ENCODE peak calls at places on chromosomes 6 and 20, in four cellular contexts. X is lower leg skin, N is coronary artery, M is IMR-90. L is an unnamed sample.
A peak's percentile ranks its signal among the peaks of the same experiment; 100 is the strongest.

GRCh38 chr20:11901127-11901526 is 16.6 kb upstream of the BTBD3 start:
- DNase-seq in X (no peak), N (no peak), M (peak; percentile 90), L (no peak)

GRCh38 chr6:85494551-85495337 is 44.9 kb downstream of the NT5E start:
- DNase-seq in X (no peak), N (no peak), M (peak; percentile 66), L (no peak)

GRCh38 chr6:24274441-24275083 is 83.3 kb downstream of the DCDC2 start:
- DNase-seq in X (no peak), N (no peak), M (peak; percentile 23), L (no peak)

GRCh38 chr6:161038229-161039003 is 46.8 kb downstream of the MAP3K4 start:
- DNase-seq in X (no peak), N (no peak), M (peak; percentile 96), L (no peak)

GRCh38 chr20:16607364-16608264 is 34.4 kb upstream of the KIF16B start:
- DNase-seq in X (no peak), N (no peak), M (no peak), L (no peak)

GRCh38 chr20:32476684-32477593 is 108.2 kb downstream of the NOL4L start:
- DNase-seq in X (no peak), N (no peak), M (no peak), L (no peak)

GRCh38 chr6:144797881-144798589 is 512.9 kb downstream of the UTRN start:
- DNase-seq in X (no peak), N (no peak), M (peak; percentile 67), L (no peak)

GRCh38 chr6:129801909-129802308 is 59.2 kb downstream of the TMEM244 start:
- DNase-seq in X (peak; percentile 24), N (no peak), M (no peak), L (no peak)

GRCh38 chr6:93677297-93677965 is 258.1 kb upstream of the EPHA7 start:
- DNase-seq in X (no peak), N (no peak), M (no peak), L (no peak)

GRCh38 chr6:40545954-40546353 is 41.2 kb downstream of the LRFN2 start:
- DNase-seq in X (no peak), N (no peak), M (no peak), L (no peak)

GRCh38 chr6:70686548-70687133 is 19.0 kb downstream of the SMAP1 start:
- DNase-seq in X (no peak), N (no peak), M (peak; percentile 56), L (no peak)

GRCh38 chr20:49937023-49937929 is 1.1 kb downstream of the RNF114 start:
- DNase-seq in X (no peak), N (no peak), M (no peak), L (no peak)

GRCh38 chr6:127459231-127459641 is at the start of gene KIAA0408:
- DNase-seq in X (peak; percentile 70), N (peak; percentile 83), M (peak; percentile 87), L (no peak)

GRCh38 chr6:144449911-144450690 is 165.0 kb downstream of the UTRN start:
- DNase-seq in X (no peak), N (no peak), M (no peak), L (no peak)

GRCh38 chr6:1986454-1987243 is 258.8 kb downstream of the GMDS start:
- DNase-seq in X (no peak), N (no peak), M (peak; percentile 43), L (no peak)

GRCh38 chr20:48705208-48706115 is 122.3 kb downstream of the PREX1 start:
- DNase-seq in X (no peak), N (no peak), M (no peak), L (no peak)

GRCh38 chr20:24993337-24994185 is 1.0 kb upstream of the APMAP start:
- DNase-seq in X (no peak), N (peak; percentile 35), M (peak; percentile 57), L (no peak)

GRCh38 chr6:136587527-136587926 is 37.3 kb upstream of the MAP7 start:
- DNase-seq in X (no peak), N (no peak), M (peak; percentile 60), L (no peak)

GRCh38 chr6:159633196-159633595 is 59.8 kb downstream of the SOD2 start:
- DNase-seq in X (no peak), N (no peak), M (peak; percentile 27), L (no peak)

GRCh38 chr20:63152322-63153253 is 63.3 kb downstream of the YTHDF1 start:
- DNase-seq in X (no peak), N (no peak), M (no peak), L (no peak)

GRCh38 chr6:3616565-3617176 is 134.8 kb downstream of the PXDC1 start:
- DNase-seq in X (no peak), N (peak; percentile 55), M (no peak), L (peak; percentile 57)

GRCh38 chr6:24935753-24936152 is at the start of gene RIPOR2:
- DNase-seq in X (no peak), N (no peak), M (no peak), L (no peak)

GRCh38 chr6:47147175-47147727 is 105.1 kb upstream of the ADGRF1 start:
- DNase-seq in X (no peak), N (no peak), M (no peak), L (no peak)

GRCh38 chr6:119726086-119726485 is 376.5 kb upstream of the MAN1A1 start:
- DNase-seq in X (no peak), N (no peak), M (no peak), L (no peak)

GRCh38 chr6:119716668-119717270 is 367.2 kb upstream of the MAN1A1 start:
- DNase-seq in X (no peak), N (no peak), M (no peak), L (no peak)

GRCh38 chr6:119717942-119718341 is 368.4 kb upstream of the MAN1A1 start:
- DNase-seq in X (no peak), N (no peak), M (no peak), L (no peak)

GRCh38 chr6:119720160-119720559 is 370.6 kb upstream of the MAN1A1 start:
- DNase-seq in X (no peak), N (no peak), M (peak; percentile 1), L (no peak)
- TF ChIP-seq CTCF in X (no peak), N (no peak), M (no peak), L (no peak)

GRCh38 chr6:42782689-42783176 is 881 bp downstream of the BICRAL start:
- DNase-seq in X (peak; percentile 71), N (peak; percentile 86), M (peak; percentile 90), L (peak; percentile 93)

GRCh38 chr6:42783876-42784738 is 2.3 kb downstream of the BICRAL start:
- DNase-seq in X (no peak), N (no peak), M (no peak), L (no peak)

GRCh38 chr6:42781811-42782688 is at the start of gene BICRAL:
- DNase-seq in X (peak; percentile 63), N (peak; percentile 79), M (peak; percentile 83), L (peak; percentile 84)

GRCh38 chr6:42784739-42785498 is 3.1 kb downstream of the BICRAL start:
- DNase-seq in X (no peak), N (no peak), M (no peak), L (no peak)

DNA sequence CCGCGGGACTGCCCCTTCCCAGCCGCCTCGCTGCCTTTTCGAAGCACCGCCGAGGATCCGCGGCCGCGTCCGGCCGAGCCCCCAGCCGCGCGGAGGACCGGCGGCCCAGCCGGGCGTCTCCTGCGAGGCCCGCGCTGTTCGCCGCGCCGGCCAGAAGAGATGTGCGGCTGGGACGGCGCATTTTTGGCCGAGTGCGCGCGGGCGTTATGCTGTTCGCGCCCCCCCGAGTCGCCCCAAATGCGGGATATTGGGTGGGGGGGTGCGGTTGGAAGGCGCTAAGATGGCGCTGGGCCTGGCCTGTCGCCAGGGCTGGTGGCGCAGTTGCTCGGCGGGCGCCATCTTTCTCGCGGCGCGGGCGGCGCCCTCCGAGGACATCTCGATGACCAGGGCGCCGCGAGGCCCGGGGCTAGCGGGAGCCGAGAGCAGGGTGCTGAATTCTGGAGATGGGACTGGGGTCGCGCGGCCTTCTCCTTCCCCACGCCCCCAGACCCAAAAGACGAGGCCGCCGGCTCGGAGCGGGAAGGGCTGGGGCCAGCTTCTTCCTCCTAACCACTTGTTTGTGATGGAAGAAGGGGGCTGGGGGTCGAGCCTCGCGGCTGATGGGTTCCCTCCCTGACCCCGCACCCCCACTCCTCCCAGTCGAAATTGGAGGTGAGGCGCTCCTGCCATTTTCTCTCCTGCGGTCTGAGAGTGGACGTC is 1.5 kb downstream of the BICRAL start:
- DNase-seq in X (peak; percentile 57), N (peak; percentile 84), M (peak; percentile 59), L (peak; percentile 91)
- TF ChIP-seq CTCF in X (no peak), N (no peak), M (no peak), L (peak; percentile 11)

DNA sequence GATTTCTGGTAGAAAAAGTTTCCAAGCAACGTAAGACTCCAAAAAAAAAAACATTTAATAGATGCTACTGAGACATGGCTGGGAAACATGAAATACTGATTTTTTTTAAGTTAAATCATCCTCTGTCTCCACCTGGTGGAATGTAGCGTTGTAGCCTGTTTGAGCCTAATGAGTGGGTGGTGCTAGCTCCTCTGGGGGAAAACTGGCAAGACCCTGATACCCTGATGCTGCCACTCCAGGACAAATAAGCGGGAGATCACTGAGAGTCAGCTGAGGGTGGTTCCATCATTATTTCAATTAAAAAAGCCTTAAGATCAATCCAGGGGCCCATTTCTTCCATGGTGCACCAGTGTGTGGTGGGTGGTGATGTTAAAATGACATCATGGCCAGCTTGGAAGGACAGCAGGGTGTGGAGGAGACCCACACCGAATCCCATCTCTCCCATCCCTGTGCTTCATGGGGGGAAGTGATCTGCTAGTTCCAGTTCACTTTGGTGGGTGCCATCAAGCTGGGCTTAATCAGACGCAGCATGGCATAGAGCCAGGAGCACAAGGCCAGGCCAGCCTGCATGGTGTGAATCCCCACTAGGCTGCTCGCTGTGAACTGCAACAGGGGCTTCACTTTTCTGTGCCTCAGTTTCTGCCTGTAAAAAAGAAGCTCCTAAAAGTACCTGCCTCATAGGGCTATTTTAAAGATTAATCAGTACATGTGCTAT is 12.8 kb upstream of the MRPS10 start:
- DNase-seq in X (no peak), N (no peak), M (peak; percentile 33), L (peak; percentile 59)
- TF ChIP-seq CTCF in X (no peak), N (no peak), M (peak; percentile 41), L (peak; percentile 40)

GRCh38 chr6:36373368-36374009 is 14.0 kb downstream of the ETV7 start:
- DNase-seq in X (peak; percentile 48), N (no peak), M (no peak), L (no peak)
- TF ChIP-seq CTCF in X (no peak), N (no peak), M (no peak), L (no peak)

DNA sequence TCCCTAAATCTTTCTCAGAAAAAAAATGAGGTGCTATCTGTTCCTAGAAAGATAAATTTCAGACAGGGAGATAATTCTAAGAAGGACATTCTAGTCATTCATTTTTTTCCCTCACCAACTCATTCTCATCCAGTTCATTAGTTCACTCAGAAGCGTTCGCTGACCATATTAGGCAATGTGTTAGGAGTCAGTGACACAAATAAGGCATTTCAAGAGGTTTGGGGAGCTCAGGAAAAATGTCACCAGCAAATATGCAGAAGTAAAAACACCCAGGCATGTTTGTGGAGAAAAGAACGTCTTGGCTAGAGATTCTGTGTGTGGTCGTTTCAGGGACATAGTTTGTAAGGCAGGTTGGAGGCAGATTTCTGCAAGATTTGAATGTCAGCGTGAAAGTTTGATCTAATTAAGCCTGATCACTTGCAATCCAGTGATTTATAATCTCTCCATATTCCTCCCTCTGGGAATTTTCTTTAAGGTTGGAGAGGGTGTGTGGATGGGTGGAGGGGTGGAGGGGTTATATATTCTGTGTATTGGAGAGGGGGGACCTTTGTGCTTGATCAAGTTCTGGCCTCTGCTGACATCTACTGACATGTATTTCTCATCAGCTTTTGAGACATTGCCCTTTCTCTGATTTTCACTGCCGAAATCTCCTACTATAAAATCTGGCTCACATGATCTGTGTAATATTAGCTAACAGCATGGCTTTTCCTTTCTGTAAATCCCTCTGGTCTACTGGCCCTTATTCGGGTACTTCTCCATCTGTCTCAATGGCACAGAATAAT is 3.6 kb downstream of the MYCT1 start:
- DNase-seq in X (no peak), N (no peak), M (peak; percentile 62), L (no peak)
- TF ChIP-seq CTCF in X (no peak), N (no peak), M (peak; percentile 33), L (no peak)